ENCODE peak calls at places on chromosomes 11 and 22, in seven cellular contexts. J is activated B cell treated with CpG ODN at 0.5 μM for 24 hours; D is endothelial cell; K is WERI-Rb-1; I is fibroblast of the aortic adventitia; P is HepG2; S is activated CD4-positive, alpha-beta T cell treated with anti-CD3 and anti-CD28 coated beads for 36 hours. O is an unnamed sample.

GRCh38 chr11:57100638-57101312 is 81.0 kb upstream of the LRRC55 start:
- DNase-seq in J (no peak), D (no peak), K (no peak), I (no peak), P (no peak), S (no peak), O (no peak)

GRCh38 chr11:94655291-94655690 is 88.1 kb downstream of the PIWIL4 start:
- DNase-seq in J (no peak), D (no peak), K (no peak), I (no peak), P (no peak), S (no peak), O (no peak)

GRCh38 chr11:28223577-28223976 is 115.4 kb downstream of the METTL15 start:
- DNase-seq in J (no peak), D (no peak), K (no peak), I (no peak), P (no peak), S (no peak), O (no peak)

GRCh38 chr11:124725719-124726105 is 14.0 kb upstream of the NRGN start:
- DNase-seq in J (no peak), D (no peak), K (no peak), I (peak), P (no peak), S (no peak), O (no peak)

GRCh38 chr11:134008593-134008992 is 51.8 kb upstream of the IGSF9B start:
- DNase-seq in J (no peak), D (no peak), K (peak), I (no peak), P (no peak), S (no peak), O (no peak)

GRCh38 chr11:84234462-84235202 is 948.5 kb upstream of the CCDC90B start:
- DNase-seq in J (no peak), D (no peak), K (no peak), I (no peak), P (no peak), S (no peak), O (no peak)

GRCh38 chr11:107102692-107103463 is 84.6 kb upstream of the GUCY1A2 start:
- DNase-seq in J (no peak), D (no peak), K (no peak), I (no peak), P (no peak), S (no peak), O (no peak)

GRCh38 chr11:94948070-94948617 is 25.2 kb downstream of the CWC15 start:
- DNase-seq in J (no peak), D (no peak), K (no peak), I (peak), P (no peak), S (no peak), O (no peak)

GRCh38 chr22:25780673-25781072 is 38.7 kb downstream of the MYO18B start:
- DNase-seq in J (no peak), D (no peak), K (peak), I (no peak), P (no peak), S (no peak), O (no peak)

GRCh38 chr22:43129426-43130425 is 13.5 kb downstream of the MCAT start:
- DNase-seq in J (no peak), D (no peak), K (no peak), I (no peak), P (no peak), S (no peak), O (no peak)

GRCh38 chr11:67408437-67409200 is 4.7 kb downstream of the TBC1D10C start:
- DNase-seq in J (no peak), D (no peak), K (no peak), I (no peak), P (no peak), S (peak), O (no peak)

GRCh38 chr22:40426671-40427070 is 56.3 kb downstream of the SGSM3 start:
- DNase-seq in J (no peak), D (no peak), K (no peak), I (peak), P (no peak), S (no peak), O (no peak)